ENCODE peak calls at places on chromosomes 5 and 9, in five cellular contexts. I is HCT116; F is neural progenitor cell; D is CD8-positive, alpha-beta memory T cell; G is colonic mucosa. W is an unnamed sample.
A peak's percentile ranks its signal among the peaks of the same experiment; 100 is the strongest.

GRCh38 chr5:139178948-139179347 is 19.2 kb downstream of the SIL1 start:
- DNase-seq in F (peak; percentile 49), G (no peak), I (no peak), D (no peak), W (peak; percentile 40)

GRCh38 chr9:16866542-16866941 is 3.9 kb downstream of the BNC2 start:
- DNase-seq in I (no peak), G (no peak), D (no peak), F (no peak), W (no peak)

GRCh38 chr9:16318516-16319060 is 551.9 kb downstream of the BNC2 start:
- DNase-seq in G (no peak), I (no peak), D (no peak), F (no peak), W (no peak)

GRCh38 chr5:58958701-58959100 is 375.8 kb downstream of the RAB3C start:
- DNase-seq in D (no peak), F (no peak), I (no peak), G (no peak), W (no peak)

GRCh38 chr5:139222346-139222745 is 24.2 kb upstream of the SIL1 start:
- DNase-seq in F (no peak), D (no peak), G (no peak), I (no peak), W (no peak)

GRCh38 chr5:1245901-1246576 is 20.9 kb downstream of the SLC6A18 start:
- DNase-seq in F (no peak), G (no peak), I (no peak), D (no peak), W (no peak)

GRCh38 chr5:169521366-169521983 is 62.1 kb upstream of the SPDL1 start:
- DNase-seq in D (no peak), F (no peak), G (no peak), I (no peak), W (no peak)

GRCh38 chr5:173627271-173627670 is 10.8 kb upstream of the BOD1 start:
- DNase-seq in G (no peak), D (no peak), I (no peak), F (no peak), W (no peak)

GRCh38 chr9:112719696-112720095 is 1.8 kb upstream of the INIP start:
- DNase-seq in I (no peak), D (no peak), G (no peak), F (no peak), W (no peak)

GRCh38 chr5:78501411-78502338 is 141.3 kb downstream of the SCAMP1 start:
- DNase-seq in F (no peak), G (no peak), D (no peak), I (no peak), W (no peak)

GRCh38 chr9:15146121-15146820 is 160.7 kb downstream of the TTC39B start:
- DNase-seq in I (no peak), F (peak; percentile 84), D (no peak), G (no peak), W (no peak)

GRCh38 chr9:134847752-134848432 is 32.7 kb upstream of the FCN2 start:
- DNase-seq in I (no peak), F (no peak), G (no peak), D (no peak), W (no peak)

GRCh38 chr5:158340608-158341007 is 481.7 kb upstream of the CLINT1 start:
- DNase-seq in F (no peak), D (no peak), G (no peak), I (no peak), W (no peak)
- H3K27ac ChIP-seq in F (no peak overlapping the region), D (no peak overlapping the region), G (no peak overlapping the region), I (no peak overlapping the region), W (no peak overlapping the region)

DNA sequence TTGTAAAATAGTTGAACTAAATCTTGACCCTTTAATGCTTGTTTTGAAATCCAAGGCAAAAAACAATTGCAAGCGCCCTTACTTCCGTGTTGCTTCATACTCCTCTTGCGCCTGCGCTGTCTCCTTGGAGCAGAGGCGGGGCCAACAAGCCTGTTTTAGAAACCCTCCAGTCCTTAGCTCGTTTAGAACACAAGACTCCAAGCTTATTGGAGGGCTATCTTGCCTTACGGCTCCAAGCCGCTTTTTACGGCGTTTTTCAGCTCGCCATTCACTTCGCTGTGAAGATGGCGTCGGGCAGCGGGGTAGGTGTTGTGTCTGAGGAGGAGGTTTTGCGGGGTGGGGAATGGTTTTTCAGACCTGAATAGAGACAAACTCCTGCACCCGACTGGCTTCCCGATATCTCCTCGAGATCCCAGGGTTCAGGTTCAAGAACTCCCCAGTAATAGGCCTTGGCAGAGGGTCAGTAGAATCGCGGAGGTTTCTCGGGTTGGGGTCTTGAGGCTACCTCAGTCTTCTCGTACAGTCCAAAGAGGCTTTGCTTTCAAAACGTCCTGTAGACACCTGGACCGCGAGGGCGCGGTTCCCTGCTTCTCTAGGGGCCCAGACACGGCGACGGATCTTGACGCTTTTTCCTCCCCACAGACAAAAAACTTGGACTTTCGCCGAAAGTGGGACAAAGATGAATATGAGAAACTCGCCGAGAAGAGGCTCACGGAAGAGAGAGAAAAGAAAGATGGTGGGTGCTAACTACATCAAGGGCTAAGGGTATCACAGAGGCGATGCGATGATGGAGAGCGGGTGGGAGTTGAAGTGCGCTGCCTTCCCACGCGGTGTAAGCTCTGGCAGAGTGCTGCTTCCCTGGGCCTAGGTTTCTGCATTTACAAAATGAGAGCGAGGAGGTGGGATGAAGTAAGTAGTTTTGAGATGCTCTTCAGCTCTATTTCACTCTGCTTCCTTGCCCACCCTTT is at the start of gene ZMAT2:
- DNase-seq in G (peak; percentile 98), I (peak; percentile 98), F (peak; percentile 97), D (peak; percentile 92), W (peak; percentile 96)
- H3K27ac ChIP-seq in G (peak within 1 kb of the TSS; percentile 55), I (peak within 1 kb of the TSS; percentile 54), F (no peak within 1 kb of the TSS), D (peak within 1 kb of the TSS; percentile 80), W (peak within 1 kb of the TSS; percentile 65)

GRCh38 chr9:121242219-121242954 is 25.6 kb upstream of the GSN start:
- DNase-seq in G (no peak), D (no peak), F (no peak), I (no peak), W (no peak)

GRCh38 chr9:121239851-121240250 is 28.1 kb upstream of the GSN start:
- DNase-seq in D (no peak), I (no peak), G (no peak), F (no peak), W (no peak)

GRCh38 chr9:121239071-121239470 is 28.9 kb upstream of the GSN start:
- DNase-seq in F (no peak), I (no peak), G (no peak), D (no peak), W (no peak)

GRCh38 chr9:121240394-121241145 is 27.4 kb upstream of the GSN start:
- DNase-seq in D (no peak), I (no peak), G (no peak), F (no peak), W (no peak)

DNA sequence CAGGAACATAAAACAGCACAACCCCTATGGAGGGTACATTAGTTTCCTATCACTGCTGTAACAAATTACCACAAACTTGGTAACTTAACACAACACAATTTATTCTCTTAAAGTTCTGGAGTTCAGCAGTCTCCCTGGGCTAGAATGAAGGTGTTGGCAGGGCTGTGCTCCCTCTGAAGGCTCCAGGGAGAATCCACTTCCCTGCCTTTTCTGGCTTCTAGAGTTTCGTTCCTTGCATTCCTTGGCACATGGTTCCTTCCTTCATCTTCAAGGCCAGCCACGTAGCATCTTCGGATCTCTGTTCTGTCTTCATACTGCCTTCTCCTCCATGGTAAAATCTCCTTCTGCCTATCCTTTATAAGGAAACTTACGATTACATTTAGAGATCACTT is 25.0 kb upstream of the GSN start:
- DNase-seq in G (no peak), F (no peak), I (no peak), D (no peak), W (no peak)
- H3K27ac ChIP-seq in G (no peak overlapping the region), F (no peak overlapping the region), I (no peak overlapping the region), D (no peak overlapping the region), W (no peak overlapping the region)

GRCh38 chr9:121675969-121676822 is 24.8 kb downstream of the DAB2IP start:
- DNase-seq in G (no peak), F (no peak), D (no peak), I (no peak), W (no peak)
- H3K27ac ChIP-seq in G (no peak overlapping the region), F (no peak overlapping the region), D (no peak overlapping the region), I (no peak overlapping the region), W (no peak overlapping the region)

GRCh38 chr5:123810911-123811310 is 298.9 kb downstream of the CSNK1G3 start:
- DNase-seq in D (no peak), G (no peak), I (no peak), F (peak; percentile 15), W (no peak)
- H3K27ac ChIP-seq in D (no peak overlapping the region), G (no peak overlapping the region), I (no peak overlapping the region), F (no peak overlapping the region), W (no peak overlapping the region)

DNA sequence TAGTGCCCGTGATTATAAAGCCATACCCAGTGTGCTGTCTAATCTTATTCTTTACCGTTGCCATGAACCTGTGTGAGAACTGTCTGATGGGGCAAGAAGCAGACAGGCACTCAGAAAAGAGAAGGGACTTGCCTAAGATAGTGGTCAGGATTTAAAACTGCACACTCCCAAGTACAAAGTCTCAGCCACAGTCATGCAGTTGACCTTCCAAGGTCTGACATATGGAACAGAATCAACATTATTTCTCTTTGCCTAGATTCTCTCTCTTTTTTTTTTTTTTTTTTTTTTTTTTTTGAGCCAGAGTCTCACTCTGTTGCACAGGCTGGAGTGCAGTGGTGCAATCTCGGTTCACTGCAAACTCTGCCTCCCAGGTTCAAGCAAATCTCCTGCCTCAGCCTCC is 1.9 kb upstream of the PPP2CA start:
- DNase-seq in F (no peak), D (no peak), G (no peak), I (no peak), W (no peak)
- H3K27ac ChIP-seq in F (no peak overlapping the region), D (no peak overlapping the region), G (peak overlapping the region; percentile 100), I (no peak overlapping the region), W (no peak overlapping the region)

DNA sequence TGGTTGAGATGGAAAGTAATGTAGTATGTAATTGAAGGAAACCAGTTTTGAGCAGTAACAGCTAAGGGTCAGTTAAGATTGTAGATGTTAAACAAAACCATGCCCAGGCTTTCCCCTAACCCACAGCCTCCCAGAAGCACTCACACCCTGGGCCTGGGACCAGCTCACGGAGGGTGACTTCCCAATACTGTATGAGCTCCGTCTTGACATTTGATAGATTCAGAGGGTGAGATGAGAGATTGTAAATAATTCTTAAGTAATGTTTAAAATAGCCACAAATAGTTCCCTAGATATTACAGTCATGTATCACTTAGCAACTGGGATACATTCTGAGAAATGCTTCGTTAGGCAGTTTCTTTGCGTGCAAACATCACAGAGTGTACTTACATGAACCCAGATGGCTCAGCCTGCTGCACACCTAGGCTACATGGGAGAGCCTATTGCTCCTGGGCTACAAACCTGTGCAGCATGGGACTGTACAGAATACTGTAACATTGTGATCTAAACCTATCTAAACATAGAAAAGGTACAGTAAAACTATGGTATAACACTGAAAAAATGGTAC is 140.7 kb downstream of the FANCC start:
- DNase-seq in G (no peak), F (no peak), D (no peak), I (no peak), W (no peak)
- H3K27ac ChIP-seq in G (no peak overlapping the region), F (no peak overlapping the region), D (no peak overlapping the region), I (no peak overlapping the region), W (no peak overlapping the region)

GRCh38 chr9:133354766-133355165 is 1.5 kb downstream of the SURF1 start:
- DNase-seq in I (no peak), G (no peak), F (no peak), D (no peak), W (no peak)

GRCh38 chr9:133353548-133353947 is 2.7 kb downstream of the SURF1 start:
- DNase-seq in I (no peak), F (no peak), G (no peak), D (no peak), W (no peak)

GRCh38 chr9:133357656-133358055 is 1.3 kb downstream of the SURF2 start:
- DNase-seq in D (no peak), I (no peak), F (no peak), G (no peak), W (no peak)

GRCh38 chr9:133356391-133357091 is at the start of the genes SURF1 and SURF2:
- DNase-seq in I (no peak), F (peak; percentile 95), D (peak; percentile 83), G (peak; percentile 91), W (peak; percentile 84)

GRCh38 chr9:133355881-133356357 is 368 bp downstream of the SURF1 start:
- DNase-seq in I (no peak), F (no peak), G (no peak), D (no peak), W (no peak)
- H3K27ac ChIP-seq in I (peak overlapping the region; percentile 61), F (no peak overlapping the region), G (peak overlapping the region; percentile 55), D (peak overlapping the region; percentile 78), W (peak overlapping the region; percentile 47)

W was measured in prostate gland.